ENCODE peak calls at places on chromosomes 16 and 17, in five cellular contexts. D is IMR-90, N is upper lobe of right lung, K is ovary, F is heart left ventricle. U is an unnamed sample. For H3K4me1, the result is how much of the 10 kb centered on the place peaks cover.

GRCh38 chr17:67500677-67501300 is 123.7 kb downstream of the PITPNC1 start:
- DNase-seq in F (no peak), N (no peak), K (no peak), D (no peak), U (no peak)

GRCh38 chr17:81579298-81579697 is 27.1 kb upstream of the FAAP100 start:
- DNase-seq in F (no peak), N (no peak), K (no peak), D (no peak), U (no peak)

GRCh38 chr16:12062343-12063003 is 85.9 kb downstream of the SNX29 start:
- DNase-seq in N (peak), F (peak), K (no peak), D (peak), U (peak)

GRCh38 chr17:8162232-8162996 is at the start of gene VAMP2:
- DNase-seq in N (peak), D (peak), F (peak), K (peak), U (peak)

GRCh38 chr17:57602896-57603295 is 142.2 kb downstream of the CCDC182 start:
- DNase-seq in F (no peak), N (no peak), K (no peak), D (no peak), U (no peak)

GRCh38 chr17:9971991-9972390 is 66.9 kb upstream of the RCVRN start:
- DNase-seq in D (peak), F (peak), K (peak), N (peak), U (peak)

GRCh38 chr16:46961373-46962353 is 11.8 kb downstream of the DNAJA2 start:
- DNase-seq in F (no peak), N (no peak), K (no peak), D (peak), U (no peak)

GRCh38 chr17:28230011-28230410 is 89.0 kb upstream of the TMEM97 start:
- DNase-seq in N (peak), K (no peak), D (no peak), F (no peak), U (peak)

GRCh38 chr16:31200821-31201510 is 1.6 kb downstream of the PYCARD start:
- DNase-seq in N (no peak), F (no peak), K (no peak), D (no peak), U (no peak)

GRCh38 chr16:80682435-80683070 is 121.8 kb downstream of the CDYL2 start:
- DNase-seq in D (peak), K (no peak), N (no peak), F (no peak), U (no peak)

GRCh38 chr16:65122974-65123845 is 1.3 kb upstream of the CDH11 start:
- DNase-seq in D (peak), K (peak), N (peak), F (peak), U (peak)

GRCh38 chr17:70137451-70138230 is 31.7 kb upstream of the KCNJ2 start:
- DNase-seq in F (no peak), N (no peak), K (peak), D (peak), U (peak)

GRCh38 chr16:57611184-57611583 is 17.2 kb upstream of the ADGRG1 start:
- DNase-seq in N (no peak), D (peak), F (no peak), K (no peak), U (no peak)

GRCh38 chr16:55510185-55510805 is 1.4 kb downstream of the LPCAT2 start:
- DNase-seq in F (no peak), D (no peak), K (no peak), N (no peak), U (no peak)

GRCh38 chr16:72829846-72830620 is 217.9 kb downstream of the ZFHX3 start:
- DNase-seq in K (no peak), F (no peak), D (peak), N (no peak), U (no peak)

GRCh38 chr17:8555062-8555461 is 75.5 kb downstream of the MYH10 start:
- DNase-seq in K (no peak), N (no peak), D (peak), F (no peak), U (no peak)

GRCh38 chr16:56191807-56192643 is 736 bp downstream of the GNAO1 start:
- DNase-seq in F (peak), D (no peak), N (no peak), K (no peak), U (no peak)

GRCh38 chr16:88063201-88063773 is 112.1 kb downstream of the BANP start:
- DNase-seq in D (peak), K (peak), F (peak), N (no peak), U (peak)

GRCh38 chr17:10875411-10875810 is 37.5 kb upstream of the PIRT start:
- DNase-seq in D (no peak), K (peak), F (no peak), N (no peak), U (peak)

GRCh38 chr17:9937164-9937835 is 32.2 kb upstream of the RCVRN start:
- DNase-seq in D (no peak), F (no peak), K (peak), N (no peak), U (peak)

GRCh38 chr17:14547556-14547955 is 246.7 kb downstream of the HS3ST3B1 start:
- DNase-seq in D (no peak), N (no peak), F (no peak), K (no peak), U (no peak)

GRCh38 chr17:60559995-60560859 is 34.2 kb upstream of the APPBP2 start:
- DNase-seq in N (peak), K (no peak), D (no peak), F (no peak), U (no peak)

GRCh38 chr17:7063518-7064094 is 16.4 kb downstream of the CLEC10A start:
- DNase-seq in F (no peak), K (no peak), N (no peak), D (no peak), U (no peak)

GRCh38 chr17:41322264-41322902 is 6.9 kb upstream of the KRTAP17-1 start:
- DNase-seq in N (no peak), D (peak), K (no peak), F (no peak), U (peak)

GRCh38 chr17:56976941-56977570 is 875 bp upstream of the SCPEP1 start:
- DNase-seq in N (no peak), F (no peak), D (no peak), K (peak), U (no peak)

GRCh38 chr17:62597920-62598319 is 29.6 kb upstream of the MRC2 start:
- DNase-seq in K (peak), N (no peak), F (no peak), D (no peak), U (peak)

GRCh38 chr16:84486126-84486525 is 18.3 kb downstream of the MEAK7 start:
- DNase-seq in K (peak), F (no peak), N (peak), D (no peak), U (no peak)

GRCh38 chr17:27446569-27447301 is 9.5 kb upstream of the KSR1 start:
- DNase-seq in D (peak), K (no peak), F (no peak), N (no peak), U (no peak)

GRCh38 chr17:28701987-28702751 is 9.5 kb downstream of the PROCA1 start:
- DNase-seq in K (no peak), F (no peak), N (no peak), D (no peak), U (no peak)

GRCh38 chr17:67035131-67036083 is 8.9 kb upstream of the CACNG1 start:
- DNase-seq in D (no peak), K (no peak), N (no peak), F (no peak), U (no peak)

GRCh38 chr16:47777191-47777590 is 316.1 kb downstream of the PHKB start:
- DNase-seq in K (no peak), F (no peak), D (peak), N (no peak), U (no peak)

GRCh38 chr16:21943571-21943970 is 9.6 kb upstream of the UQCRC2 start:
- DNase-seq in N (no peak), D (no peak), K (no peak), F (no peak), U (no peak)
- H3K27ac ChIP-seq in N (no peak), D (no peak), K (no peak), F (no peak), U (no peak)

DNA sequence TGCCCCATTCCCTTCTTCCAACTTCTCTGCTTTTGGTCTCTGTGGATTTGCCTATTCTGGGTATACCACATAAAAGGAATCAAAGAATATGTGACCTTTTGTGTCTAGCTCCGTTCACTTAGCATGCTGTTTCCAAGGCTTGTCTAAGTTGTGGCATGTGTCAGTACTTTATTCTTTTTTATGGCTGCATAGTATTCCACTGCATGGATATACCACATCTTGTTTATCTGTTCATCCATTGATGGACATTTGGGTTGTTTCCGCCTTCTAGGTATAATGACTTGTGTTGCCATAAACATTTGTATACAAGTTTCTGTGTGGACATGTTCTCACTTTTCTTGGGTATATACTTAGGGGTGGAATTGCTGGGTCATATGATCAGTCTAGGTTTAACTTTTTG is 432.6 kb downstream of the MAF start:
- DNase-seq in K (no peak), N (no peak), D (no peak), F (no peak), U (no peak)
- H3K4me1 ChIP-seq in K (under half), N (under half), D (under half), F (under half), U (under half)

GRCh38 chr17:44280383-44280782 is 12.4 kb upstream of the SLC4A1 start:
- DNase-seq in F (no peak), N (no peak), K (no peak), D (no peak), U (no peak)
- H3K27ac ChIP-seq in F (peak), N (peak), K (peak), D (no peak), U (peak)

GRCh38 chr17:77312061-77312684 is 171.4 kb downstream of the SEC14L1 start:
- DNase-seq in N (no peak), K (peak), F (peak), D (no peak), U (no peak)

GRCh38 chr17:77308768-77309726 is 168.3 kb downstream of the SEC14L1 start:
- DNase-seq in F (no peak), N (peak), D (peak), K (peak), U (no peak)

GRCh38 chr17:77312786-77313599 is 172.2 kb downstream of the SEC14L1 start:
- DNase-seq in K (peak), N (no peak), D (peak), F (peak), U (peak)

GRCh38 chr17:77311371-77311981 is 170.7 kb downstream of the SEC14L1 start:
- DNase-seq in F (peak), K (peak), D (no peak), N (no peak), U (no peak)

DNA sequence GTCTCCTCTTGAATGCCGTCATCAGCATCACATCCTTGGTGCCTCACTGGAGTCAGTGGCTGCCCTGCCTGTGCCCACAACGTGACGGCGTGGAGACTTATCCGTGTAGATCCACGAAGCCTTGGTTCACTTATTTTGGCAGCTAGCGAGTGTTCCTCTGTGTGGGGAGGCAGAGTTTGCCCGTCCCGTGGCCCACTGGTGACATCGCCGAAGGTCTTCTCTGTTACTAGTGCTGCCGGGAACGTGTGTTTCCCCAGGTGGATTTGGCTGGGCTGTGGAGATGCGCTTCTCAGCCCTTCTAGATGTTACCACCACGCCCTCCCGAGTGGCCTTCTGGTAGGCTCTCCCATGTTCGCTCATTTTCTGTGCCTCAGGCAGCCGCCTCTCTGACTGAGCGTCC is 169.6 kb downstream of the SEC14L1 start:
- DNase-seq in D (no peak), N (no peak), F (no peak), K (no peak), U (no peak)
- H3K4me1 ChIP-seq in D (under half), N (under half), F (under half), K (under half), U (under half)

U was measured in testis.